ENCODE peak calls at places on chromosomes 3 and 15, in eight cellular contexts. One of them, this sample, is unnamed.

GRCh38 chr3:161316006-161316689 is 55.2 kb downstream of the SPTSSB start:
- DNase-seq in HCT116: no peak
- DNase-seq in hepatocyte: no peak
- DNase-seq in fibroblast of lung: no peak
- DNase-seq in RWPE2: no peak
- DNase-seq in transverse colon: peak; percentile 29
- DNase-seq in psoas muscle: no peak
- DNase-seq in IMR-90: no peak
- DNase-seq in this sample: no peak

GRCh38 chr3:99945328-99945995 is 127.8 kb downstream of the CMSS1 start:
- DNase-seq in HCT116: no peak
- DNase-seq in hepatocyte: no peak
- DNase-seq in fibroblast of lung: no peak
- DNase-seq in RWPE2: no peak
- DNase-seq in transverse colon: no peak
- DNase-seq in psoas muscle: no peak
- DNase-seq in IMR-90: peak; percentile 38
- DNase-seq in this sample: no peak

GRCh38 chr15:42576776-42577175 is 1.4 kb downstream of the STARD9 start:
- DNase-seq in HCT116: no peak
- DNase-seq in hepatocyte: no peak
- DNase-seq in fibroblast of lung: no peak
- DNase-seq in RWPE2: no peak
- DNase-seq in transverse colon: no peak
- DNase-seq in psoas muscle: no peak
- DNase-seq in IMR-90: no peak
- DNase-seq in this sample: no peak

GRCh38 chr3:142088522-142088921 is 60.8 kb downstream of the TFDP2 start:
- DNase-seq in HCT116: peak; percentile 37
- DNase-seq in hepatocyte: no peak
- DNase-seq in fibroblast of lung: no peak
- DNase-seq in RWPE2: no peak
- DNase-seq in transverse colon: no peak
- DNase-seq in psoas muscle: no peak
- DNase-seq in IMR-90: no peak
- DNase-seq in this sample: no peak

GRCh38 chr3:165725296-165725695 is 111.9 kb downstream of the BCHE start:
- DNase-seq in HCT116: no peak
- DNase-seq in hepatocyte: no peak
- DNase-seq in fibroblast of lung: no peak
- DNase-seq in RWPE2: no peak
- DNase-seq in transverse colon: no peak
- DNase-seq in psoas muscle: no peak
- DNase-seq in IMR-90: no peak
- DNase-seq in this sample: no peak

GRCh38 chr15:74011610-74012009 is 17.1 kb downstream of the PML start:
- DNase-seq in HCT116: no peak
- DNase-seq in hepatocyte: no peak
- DNase-seq in fibroblast of lung: peak; percentile 67
- DNase-seq in RWPE2: no peak
- DNase-seq in transverse colon: peak; percentile 45
- DNase-seq in psoas muscle: no peak
- DNase-seq in IMR-90: peak; percentile 46
- DNase-seq in this sample: no peak

GRCh38 chr3:31980530-31981205 is 394 bp downstream of the OSBPL10 start:
- DNase-seq in HCT116: peak; percentile 53
- DNase-seq in hepatocyte: peak; percentile 84
- DNase-seq in fibroblast of lung: peak; percentile 39
- DNase-seq in RWPE2: peak; percentile 67
- DNase-seq in transverse colon: peak; percentile 81
- DNase-seq in psoas muscle: peak; percentile 67
- DNase-seq in IMR-90: peak; percentile 54
- DNase-seq in this sample: peak; percentile 56

GRCh38 chr3:129305592-129306091 is 27.0 kb downstream of the HMCES start:
- DNase-seq in HCT116: no peak
- DNase-seq in hepatocyte: peak; percentile 91
- DNase-seq in fibroblast of lung: peak; percentile 79
- DNase-seq in RWPE2: peak; percentile 97
- DNase-seq in transverse colon: peak; percentile 76
- DNase-seq in psoas muscle: peak; percentile 85
- DNase-seq in IMR-90: peak; percentile 83
- DNase-seq in this sample: peak; percentile 15

GRCh38 chr15:92196342-92196741 is 197.3 kb upstream of the ST8SIA2 start:
- DNase-seq in HCT116: no peak
- DNase-seq in hepatocyte: no peak
- DNase-seq in fibroblast of lung: no peak
- DNase-seq in RWPE2: no peak
- DNase-seq in transverse colon: no peak
- DNase-seq in psoas muscle: no peak
- DNase-seq in IMR-90: no peak
- DNase-seq in this sample: no peak

GRCh38 chr3:10173926-10174435 is 9.3 kb downstream of the IRAK2 start:
- DNase-seq in HCT116: no peak
- DNase-seq in hepatocyte: peak; percentile 27
- DNase-seq in fibroblast of lung: peak; percentile 90
- DNase-seq in RWPE2: no peak
- DNase-seq in transverse colon: peak; percentile 45
- DNase-seq in psoas muscle: peak; percentile 70
- DNase-seq in IMR-90: peak; percentile 100
- DNase-seq in this sample: peak; percentile 47

GRCh38 chr15:83746231-83746630 is 92.3 kb downstream of the ADAMTSL3 start:
- DNase-seq in HCT116: no peak
- DNase-seq in hepatocyte: no peak
- DNase-seq in fibroblast of lung: no peak
- DNase-seq in RWPE2: no peak
- DNase-seq in transverse colon: no peak
- DNase-seq in psoas muscle: no peak
- DNase-seq in IMR-90: no peak
- DNase-seq in this sample: no peak

GRCh38 chr3:38690185-38690584 is 40.7 kb upstream of the SCN5A start:
- DNase-seq in HCT116: no peak
- DNase-seq in hepatocyte: no peak
- DNase-seq in fibroblast of lung: no peak
- DNase-seq in RWPE2: no peak
- DNase-seq in transverse colon: no peak
- DNase-seq in psoas muscle: no peak
- DNase-seq in IMR-90: peak; percentile 67
- DNase-seq in this sample: no peak

GRCh38 chr3:151204530-151205401 is 1.8 kb upstream of the GPR171 start:
- DNase-seq in HCT116: no peak
- DNase-seq in hepatocyte: no peak
- DNase-seq in fibroblast of lung: no peak
- DNase-seq in RWPE2: no peak
- DNase-seq in transverse colon: no peak
- DNase-seq in psoas muscle: no peak
- DNase-seq in IMR-90: no peak
- DNase-seq in this sample: no peak

GRCh38 chr3:66418432-66419052 is 82.3 kb downstream of the LRIG1 start:
- DNase-seq in HCT116: no peak
- DNase-seq in hepatocyte: no peak
- DNase-seq in fibroblast of lung: peak; percentile 81
- DNase-seq in RWPE2: no peak
- DNase-seq in transverse colon: peak; percentile 48
- DNase-seq in psoas muscle: peak; percentile 86
- DNase-seq in IMR-90: no peak
- DNase-seq in this sample: peak; percentile 55

GRCh38 chr3:135448520-135448919 is 517.0 kb upstream of the PPP2R3A start:
- DNase-seq in HCT116: no peak
- DNase-seq in hepatocyte: no peak
- DNase-seq in fibroblast of lung: no peak
- DNase-seq in RWPE2: no peak
- DNase-seq in transverse colon: no peak
- DNase-seq in psoas muscle: no peak
- DNase-seq in IMR-90: no peak
- DNase-seq in this sample: no peak

GRCh38 chr15:63500265-63501250 is 3.8 kb upstream of the USP3 start:
- DNase-seq in HCT116: no peak
- DNase-seq in hepatocyte: peak; percentile 43
- DNase-seq in fibroblast of lung: no peak
- DNase-seq in RWPE2: no peak
- DNase-seq in transverse colon: peak; percentile 31
- DNase-seq in psoas muscle: no peak
- DNase-seq in IMR-90: no peak
- DNase-seq in this sample: no peak

GRCh38 chr3:14812196-14812785 is 6.5 kb upstream of the FGD5 start:
- DNase-seq in HCT116: no peak
- DNase-seq in hepatocyte: no peak
- DNase-seq in fibroblast of lung: no peak
- DNase-seq in RWPE2: no peak
- DNase-seq in transverse colon: no peak
- DNase-seq in psoas muscle: peak; percentile 45
- DNase-seq in IMR-90: no peak
- DNase-seq in this sample: no peak

GRCh38 chr3:10334461-10334860 is 13.5 kb upstream of the SEC13 start:
- DNase-seq in HCT116: no peak
- DNase-seq in hepatocyte: no peak
- DNase-seq in fibroblast of lung: no peak
- DNase-seq in RWPE2: no peak
- DNase-seq in transverse colon: no peak
- DNase-seq in psoas muscle: peak; percentile 89
- DNase-seq in IMR-90: peak; percentile 76
- DNase-seq in this sample: no peak

GRCh38 chr15:29935296-29936020 is 113.2 kb upstream of the TJP1 start:
- DNase-seq in HCT116: no peak
- DNase-seq in hepatocyte: no peak
- DNase-seq in fibroblast of lung: no peak
- DNase-seq in RWPE2: no peak
- DNase-seq in transverse colon: peak; percentile 70
- DNase-seq in psoas muscle: no peak
- DNase-seq in IMR-90: no peak
- DNase-seq in this sample: no peak

DNA sequence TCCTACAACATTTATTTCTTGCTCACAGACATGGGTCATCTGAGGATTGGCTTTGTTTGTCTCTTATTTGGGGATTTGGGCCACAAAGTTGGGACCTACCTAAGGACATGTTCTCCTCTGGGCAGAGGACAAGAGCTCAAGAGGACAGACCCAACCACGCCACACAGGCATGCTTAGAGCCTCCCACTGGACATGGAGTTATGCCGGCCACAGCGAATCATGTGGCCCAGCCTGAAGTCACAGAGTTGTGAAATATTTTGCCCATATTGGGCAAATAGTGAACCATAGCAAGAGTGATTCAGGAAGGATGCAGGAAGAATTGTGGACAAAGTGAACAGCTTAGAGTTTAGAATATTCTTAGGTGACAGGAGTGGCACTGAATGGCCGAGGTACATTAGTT is 9.9 kb downstream of the TRAK1 start:
- DNase-seq in HCT116: no peak
- DNase-seq in hepatocyte: no peak
- DNase-seq in fibroblast of lung: peak; percentile 84
- DNase-seq in RWPE2: no peak
- DNase-seq in transverse colon: no peak
- DNase-seq in psoas muscle: peak; percentile 71
- DNase-seq in IMR-90: peak; percentile 79
- DNase-seq in this sample: no peak
- H3K27ac ChIP-seq in HCT116: no peak overlapping the region
- H3K27ac ChIP-seq in hepatocyte: peak overlapping the region; percentile 27
- H3K27ac ChIP-seq in fibroblast of lung: peak overlapping the region; percentile 2
- H3K27ac ChIP-seq in RWPE2: peak overlapping the region; percentile 26
- H3K27ac ChIP-seq in transverse colon: peak overlapping the region; percentile 27
- H3K27ac ChIP-seq in psoas muscle: peak overlapping the region; percentile 61
- H3K27ac ChIP-seq in IMR-90: peak overlapping the region; percentile 55
- H3K27ac ChIP-seq in this sample: no peak overlapping the region

DNA sequence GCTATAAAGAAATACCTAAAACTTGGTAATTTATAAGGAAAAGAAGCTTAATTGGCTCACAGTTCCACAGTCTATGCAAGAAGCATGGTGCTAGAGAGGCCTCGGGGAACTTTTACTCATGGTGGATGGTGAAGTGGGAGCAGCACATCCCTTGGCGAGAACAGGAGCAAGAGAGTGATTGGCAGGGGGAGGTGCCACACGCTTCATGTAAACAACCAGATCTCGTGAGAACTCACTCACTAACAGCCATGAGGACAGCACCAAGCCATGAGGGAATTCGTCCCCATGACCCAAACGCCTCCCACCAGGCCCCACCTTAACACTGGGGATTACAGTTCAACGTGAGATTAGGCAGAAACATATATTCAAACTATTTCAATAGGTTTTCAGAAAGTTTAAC is 28.0 kb downstream of the GABRB3 start:
- DNase-seq in HCT116: no peak
- DNase-seq in hepatocyte: no peak
- DNase-seq in fibroblast of lung: no peak
- DNase-seq in RWPE2: no peak
- DNase-seq in transverse colon: no peak
- DNase-seq in psoas muscle: no peak
- DNase-seq in IMR-90: no peak
- DNase-seq in this sample: no peak
- H3K27ac ChIP-seq in HCT116: no peak overlapping the region
- H3K27ac ChIP-seq in hepatocyte: no peak overlapping the region
- H3K27ac ChIP-seq in fibroblast of lung: no peak overlapping the region
- H3K27ac ChIP-seq in RWPE2: no peak overlapping the region
- H3K27ac ChIP-seq in transverse colon: no peak overlapping the region
- H3K27ac ChIP-seq in psoas muscle: no peak overlapping the region
- H3K27ac ChIP-seq in IMR-90: no peak overlapping the region
- H3K27ac ChIP-seq in this sample: no peak overlapping the region

DNA sequence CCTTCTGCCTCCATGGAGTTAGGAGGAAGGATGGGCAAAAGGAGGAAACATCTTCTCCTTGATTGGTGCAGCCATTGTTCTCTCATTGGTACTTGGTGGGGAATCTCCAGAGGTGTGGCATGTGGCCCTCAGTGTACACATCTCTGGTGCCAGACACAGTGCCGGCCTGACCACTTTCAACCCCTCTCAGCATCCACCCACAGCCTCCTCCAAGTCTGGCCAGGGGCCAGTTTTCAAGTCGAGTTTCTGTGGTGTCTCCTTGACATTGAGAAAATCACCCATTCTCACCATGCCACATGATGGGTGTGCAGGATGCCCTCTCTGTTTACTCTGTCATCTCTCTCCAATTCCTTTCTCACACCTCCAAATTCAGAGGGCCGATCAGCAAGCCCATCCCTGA is 12.8 kb upstream of the FSIP1 start:
- DNase-seq in HCT116: no peak
- DNase-seq in hepatocyte: no peak
- DNase-seq in fibroblast of lung: no peak
- DNase-seq in RWPE2: no peak
- DNase-seq in transverse colon: no peak
- DNase-seq in psoas muscle: no peak
- DNase-seq in IMR-90: no peak
- DNase-seq in this sample: no peak
- H3K27ac ChIP-seq in HCT116: no peak overlapping the region
- H3K27ac ChIP-seq in hepatocyte: no peak overlapping the region
- H3K27ac ChIP-seq in fibroblast of lung: no peak overlapping the region
- H3K27ac ChIP-seq in RWPE2: no peak overlapping the region
- H3K27ac ChIP-seq in transverse colon: no peak overlapping the region
- H3K27ac ChIP-seq in psoas muscle: no peak overlapping the region
- H3K27ac ChIP-seq in IMR-90: no peak overlapping the region
- H3K27ac ChIP-seq in this sample: no peak overlapping the region

DNA sequence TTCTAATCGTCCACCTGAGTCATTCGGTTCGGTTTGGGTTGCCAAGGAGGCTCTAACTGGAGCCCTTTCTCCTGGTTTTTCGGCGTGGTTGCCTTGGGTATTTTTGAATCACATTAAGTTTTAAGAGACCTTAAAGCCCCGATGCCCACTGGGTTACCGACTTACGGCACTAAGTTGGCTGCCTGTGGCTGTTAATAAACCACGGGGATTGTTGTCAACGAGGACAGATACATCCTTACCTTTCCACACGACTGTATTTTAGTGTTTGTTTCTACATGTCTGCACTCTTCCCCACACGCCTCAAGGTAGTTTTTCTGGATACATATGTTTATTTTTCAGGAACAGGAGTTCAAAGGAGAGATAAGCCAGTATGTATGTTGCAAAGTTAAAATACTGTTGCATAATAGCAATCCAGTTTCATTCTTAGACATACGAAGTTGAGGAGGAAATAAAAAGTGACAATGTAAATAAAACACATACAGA is 1.2 kb upstream of the ANP32A start:
- DNase-seq in HCT116: no peak
- DNase-seq in hepatocyte: no peak
- DNase-seq in fibroblast of lung: peak; percentile 34
- DNase-seq in RWPE2: no peak
- DNase-seq in transverse colon: no peak
- DNase-seq in psoas muscle: no peak
- DNase-seq in IMR-90: no peak
- DNase-seq in this sample: no peak
- H3K27ac ChIP-seq in HCT116: peak overlapping the region; percentile 96
- H3K27ac ChIP-seq in hepatocyte: peak overlapping the region; percentile 65
- H3K27ac ChIP-seq in fibroblast of lung: no peak overlapping the region
- H3K27ac ChIP-seq in RWPE2: peak overlapping the region; percentile 76
- H3K27ac ChIP-seq in transverse colon: peak overlapping the region; percentile 99
- H3K27ac ChIP-seq in psoas muscle: peak overlapping the region; percentile 99
- H3K27ac ChIP-seq in IMR-90: no peak overlapping the region
- H3K27ac ChIP-seq in this sample: peak overlapping the region; percentile 97